ENCODE peak calls at places on chromosomes 16 and 17, in nine cellular contexts. D is H7, P is BJ, V is GM13976, C is mesenteric fat pad, S is neural crest cell, A is NCI-H1694, J is HCT116, M is nephron progenitor cell. O is an unnamed sample.

GRCh38 chr17:83081561-83082201 is 2.3 kb downstream of the METRNL start:
- DNase-seq in D (no peak), P (no peak), V (peak), C (no peak), S (no peak), A (no peak), J (no peak), M (no peak), O (peak)

GRCh38 chr16:12500771-12501170 is 302.9 kb downstream of the CPPED1 start:
- DNase-seq in D (no peak), P (no peak), V (no peak), C (peak), S (no peak), A (no peak), J (no peak), M (no peak), O (no peak)

GRCh38 chr17:81573794-81574642 is 21.9 kb upstream of the FAAP100 start:
- DNase-seq in D (peak), P (no peak), V (no peak), C (no peak), S (no peak), A (peak), J (no peak), M (peak), O (no peak)

GRCh38 chr17:59443106-59443505 is 111.7 kb downstream of the YPEL2 start:
- DNase-seq in D (no peak), P (no peak), V (no peak), C (no peak), S (no peak), A (no peak), J (no peak), M (no peak), O (no peak)

GRCh38 chr17:49162866-49163265 is 30.3 kb downstream of the B4GALNT2 start:
- DNase-seq in D (no peak), P (no peak), V (no peak), C (no peak), S (no peak), A (no peak), J (no peak), M (no peak), O (no peak)

GRCh38 chr17:37844158-37844976 is 79.8 kb upstream of the TBC1D3K start:
- DNase-seq in D (peak), P (no peak), V (peak), C (no peak), S (peak), A (no peak), J (peak), M (peak), O (peak)

GRCh38 chr16:67846063-67846319 is 742 bp upstream of the NUTF2 start:
- DNase-seq in D (no peak), P (no peak), V (no peak), C (no peak), S (no peak), A (no peak), J (no peak), M (no peak), O (no peak)

GRCh38 chr17:72984145-72984924 is 108.2 kb downstream of the SLC39A11 start:
- DNase-seq in D (no peak), P (peak), V (no peak), C (no peak), S (no peak), A (no peak), J (peak), M (no peak), O (peak)

GRCh38 chr17:39141915-39142664 is 9.3 kb downstream of the PLXDC1 start:
- DNase-seq in D (no peak), P (no peak), V (no peak), C (no peak), S (no peak), A (no peak), J (no peak), M (no peak), O (no peak)

GRCh38 chr16:15743657-15744056 is 93.6 kb downstream of the NDE1 start:
- DNase-seq in D (no peak), P (no peak), V (no peak), C (no peak), S (no peak), A (no peak), J (no peak), M (no peak), O (no peak)

GRCh38 chr17:73635101-73635767 is 9.0 kb downstream of the SDK2 start:
- DNase-seq in D (no peak), P (no peak), V (no peak), C (no peak), S (no peak), A (no peak), J (no peak), M (no peak), O (no peak)

GRCh38 chr16:23692190-23692837 is 13.6 kb downstream of the PLK1 start:
- DNase-seq in D (no peak), P (no peak), V (no peak), C (no peak), S (no peak), A (no peak), J (no peak), M (no peak), O (no peak)

GRCh38 chr17:73465851-73466250 is 154.1 kb upstream of the CDC42EP4 start:
- DNase-seq in D (peak), P (no peak), V (no peak), C (no peak), S (no peak), A (peak), J (no peak), M (no peak), O (no peak)

GRCh38 chr17:56594528-56595418 is 1.3 kb downstream of the NOG start:
- DNase-seq in D (peak), P (no peak), V (peak), C (no peak), S (peak), A (peak), J (no peak), M (no peak), O (no peak)

GRCh38 chr16:86026916-86027315 is 128.0 kb downstream of the IRF8 start:
- DNase-seq in D (no peak), P (no peak), V (no peak), C (peak), S (no peak), A (no peak), J (no peak), M (no peak), O (no peak)

GRCh38 chr17:1040216-1040600 is 43.3 kb downstream of the TIMM22 start:
- DNase-seq in D (no peak), P (no peak), V (no peak), C (no peak), S (peak), A (no peak), J (no peak), M (no peak), O (no peak)

GRCh38 chr16:70460737-70461261 is 6.4 kb downstream of the FCSK start:
- DNase-seq in D (peak), P (no peak), V (no peak), C (no peak), S (no peak), A (no peak), J (no peak), M (no peak), O (no peak)

GRCh38 chr17:40329981-40330794 is 21.2 kb downstream of the RARA start:
- DNase-seq in D (no peak), P (no peak), V (no peak), C (no peak), S (no peak), A (peak), J (no peak), M (no peak), O (no peak)

GRCh38 chr16:3597226-3597625 is 14.2 kb downstream of the SLX4 start:
- DNase-seq in D (peak), P (no peak), V (no peak), C (no peak), S (no peak), A (no peak), J (no peak), M (no peak), O (no peak)

GRCh38 chr17:63142836-63143235 is 176.8 kb downstream of the TANC2 start:
- DNase-seq in D (no peak), P (no peak), V (no peak), C (no peak), S (no peak), A (no peak), J (no peak), M (no peak), O (no peak)

GRCh38 chr16:35732046-35732810 is 2272.8 kb downstream of the TP53TG3F start:
- DNase-seq in D (no peak), P (no peak), V (no peak), C (no peak), S (no peak), A (no peak), J (no peak), M (no peak), O (no peak)

GRCh38 chr17:64002658-64003525 is 4.7 kb downstream of the PRR29 start:
- DNase-seq in D (no peak), P (no peak), V (peak), C (peak), S (no peak), A (no peak), J (no peak), M (no peak), O (no peak)

GRCh38 chr17:30235386-30236296 is at the start of gene SLC6A4:
- DNase-seq in D (peak), P (no peak), V (peak), C (no peak), S (no peak), A (no peak), J (no peak), M (peak), O (peak)

GRCh38 chr16:73124097-73124652 is 76.2 kb upstream of the ZFHX3 start:
- DNase-seq in D (no peak), P (no peak), V (no peak), C (no peak), S (no peak), A (no peak), J (no peak), M (no peak), O (peak)

GRCh38 chr17:11618861-11619566 is 20.7 kb downstream of the DNAH9 start:
- DNase-seq in D (no peak), P (no peak), V (no peak), C (no peak), S (no peak), A (no peak), J (no peak), M (no peak), O (no peak)

GRCh38 chr17:34173221-34173620 is 81.9 kb upstream of the CCL2 start:
- DNase-seq in D (no peak), P (peak), V (no peak), C (no peak), S (no peak), A (no peak), J (no peak), M (no peak), O (peak)

GRCh38 chr16:58366247-58367031 is 25.8 kb upstream of the GINS3 start:
- DNase-seq in D (no peak), P (no peak), V (no peak), C (no peak), S (no peak), A (peak), J (no peak), M (no peak), O (peak)

GRCh38 chr16:66223176-66223780 is 143.2 kb upstream of the CDH5 start:
- DNase-seq in D (no peak), P (no peak), V (no peak), C (peak), S (no peak), A (no peak), J (no peak), M (no peak), O (peak)

GRCh38 chr16:83652898-83653297 is 154.9 kb upstream of the HSBP1 start:
- DNase-seq in D (no peak), P (no peak), V (no peak), C (no peak), S (no peak), A (no peak), J (no peak), M (no peak), O (no peak)